ENCODE peak calls at places on chromosomes 11 and 22, in five cellular contexts. D, U, T, X and I are unnamed samples.

GRCh38 chr11:57491371-57492061 is 24.0 kb downstream of the SLC43A1 start:
- DNase-seq in T (no peak), D (peak), X (no peak), U (no peak), I (no peak)

GRCh38 chr11:2144549-2145220 is 5.5 kb upstream of the IGF2 start:
- DNase-seq in D (no peak), X (no peak), U (no peak), T (no peak), I (no peak)

GRCh38 chr22:28268845-28269244 is 349.8 kb upstream of the PITPNB start:
- DNase-seq in U (no peak), D (no peak), X (no peak), T (no peak), I (no peak)

GRCh38 chr22:50089231-50090140 is at the start of gene MOV10L1:
- DNase-seq in T (no peak), D (no peak), X (no peak), U (peak), I (no peak)

GRCh38 chr11:94802501-94802900 is 34.3 kb downstream of the AMOTL1 start:
- DNase-seq in U (no peak), X (no peak), T (no peak), D (no peak), I (no peak)

GRCh38 chr11:57476223-57476882 is 16.0 kb downstream of the RTN4RL2 start:
- DNase-seq in X (peak), U (no peak), T (no peak), D (no peak), I (no peak)

GRCh38 chr11:56624661-56625110 is 10.0 kb upstream of the OR5M1 start:
- DNase-seq in T (peak), U (peak), X (no peak), D (peak), I (peak)

GRCh38 chr11:67663515-67664212 is 10.8 kb downstream of the ALDH3B2 start:
- DNase-seq in T (no peak), U (no peak), X (no peak), D (no peak), I (no peak)

GRCh38 chr11:64511966-64512365 is 79.1 kb upstream of the SLC22A12 start:
- DNase-seq in X (no peak), U (no peak), T (no peak), D (no peak), I (no peak)

GRCh38 chr22:32574397-32574796 is 99.8 kb downstream of the FBXO7 start:
- DNase-seq in T (no peak), X (no peak), U (no peak), D (peak), I (no peak)

GRCh38 chr22:24824250-24824649 is 18.2 kb downstream of the SGSM1 start:
- DNase-seq in D (no peak), U (no peak), T (no peak), X (no peak), I (no peak)

GRCh38 chr11:99281331-99281730 is 260.6 kb downstream of the CNTN5 start:
- DNase-seq in U (no peak), X (no peak), T (peak), D (no peak), I (no peak)

GRCh38 chr22:42743501-42743991 is 22.9 kb upstream of the A4GALT start:
- DNase-seq in X (peak), T (peak), D (peak), U (no peak), I (no peak)

GRCh38 chr22:24106385-24107381 is 74.6 kb upstream of the SUSD2 start:
- DNase-seq in T (no peak), U (no peak), D (no peak), X (no peak), I (no peak)

GRCh38 chr11:90318651-90319050 is 95.8 kb upstream of the CHORDC1 start:
- DNase-seq in T (no peak), X (no peak), U (no peak), D (peak), I (no peak)

GRCh38 chr22:23150762-23151161 is 5.5 kb downstream of the RAB36 start:
- DNase-seq in T (no peak), X (peak), U (no peak), D (no peak), I (no peak)

GRCh38 chr11:15901046-15901445 is 455.3 kb downstream of the SOX6 start:
- DNase-seq in T (no peak), D (no peak), U (no peak), X (no peak), I (peak)
- TF ChIP-seq CTCF in T (no peak), D (no peak), U (no peak), X (no peak), I (peak)

GRCh38 chr11:70839851-70840250 is 412.5 kb downstream of the SHANK2 start:
- DNase-seq in X (no peak), T (no peak), D (no peak), U (no peak), I (no peak)
- TF ChIP-seq CTCF in X (no peak), T (no peak), D (no peak), U (no peak), I (no peak)

GRCh38 chr11:117192401-117192875 is 6.7 kb upstream of the TAGLN start:
- DNase-seq in U (no peak), T (no peak), D (no peak), X (peak), I (no peak)
- TF ChIP-seq CTCF in U (no peak), T (no peak), D (no peak), X (no peak), I (no peak)

GRCh38 chr11:92854952-92855351 is 114.5 kb upstream of the MTNR1B start:
- DNase-seq in T (no peak), U (peak), X (no peak), D (no peak), I (peak)
- TF ChIP-seq CTCF in T (peak), U (no peak), X (no peak), D (no peak), I (no peak)

GRCh38 chr11:134275188-134275533 is 1.0 kb upstream of the GLB1L3 start:
- DNase-seq in D (no peak), X (no peak), T (no peak), U (no peak), I (no peak)

GRCh38 chr11:134276396-134277175 is 407 bp downstream of the GLB1L3 start:
- DNase-seq in U (no peak), X (no peak), D (no peak), T (no peak), I (no peak)

GRCh38 chr11:134277176-134278001 is 1.2 kb downstream of the GLB1L3 start:
- DNase-seq in D (no peak), U (no peak), X (no peak), T (peak), I (no peak)

GRCh38 chr11:134273317-134273712 is 2.9 kb upstream of the GLB1L3 start:
- DNase-seq in X (no peak), U (no peak), T (no peak), D (no peak), I (no peak)

GRCh38 chr11:134275534-134276395 is at the start of gene GLB1L3:
- DNase-seq in T (peak), U (peak), D (no peak), X (no peak), I (no peak)
- TF ChIP-seq CTCF in T (peak), U (peak), D (no peak), X (peak), I (peak)

GRCh38 chr22:26563022-26563421 is 26.9 kb downstream of the TPST2 start:
- DNase-seq in X (no peak), T (no peak), D (no peak), U (no peak), I (no peak)
- TF ChIP-seq CTCF in X (no peak), T (peak), D (no peak), U (no peak), I (no peak)

GRCh38 chr22:38984224-38984623 is 2.1 kb downstream of the APOBEC3B start:
- DNase-seq in X (no peak), T (peak), D (no peak), U (no peak), I (no peak)

GRCh38 chr22:38981659-38982007 is 514 bp upstream of the APOBEC3B start:
- DNase-seq in X (peak), T (no peak), U (no peak), D (peak), I (no peak)

GRCh38 chr22:38982008-38982927 is at the start of gene APOBEC3B:
- DNase-seq in X (peak), D (peak), T (peak), U (peak), I (peak)

GRCh38 chr22:38986629-38987028 is 4.5 kb downstream of the APOBEC3B start:
- DNase-seq in T (no peak), U (no peak), D (no peak), X (peak), I (no peak)

DNA sequence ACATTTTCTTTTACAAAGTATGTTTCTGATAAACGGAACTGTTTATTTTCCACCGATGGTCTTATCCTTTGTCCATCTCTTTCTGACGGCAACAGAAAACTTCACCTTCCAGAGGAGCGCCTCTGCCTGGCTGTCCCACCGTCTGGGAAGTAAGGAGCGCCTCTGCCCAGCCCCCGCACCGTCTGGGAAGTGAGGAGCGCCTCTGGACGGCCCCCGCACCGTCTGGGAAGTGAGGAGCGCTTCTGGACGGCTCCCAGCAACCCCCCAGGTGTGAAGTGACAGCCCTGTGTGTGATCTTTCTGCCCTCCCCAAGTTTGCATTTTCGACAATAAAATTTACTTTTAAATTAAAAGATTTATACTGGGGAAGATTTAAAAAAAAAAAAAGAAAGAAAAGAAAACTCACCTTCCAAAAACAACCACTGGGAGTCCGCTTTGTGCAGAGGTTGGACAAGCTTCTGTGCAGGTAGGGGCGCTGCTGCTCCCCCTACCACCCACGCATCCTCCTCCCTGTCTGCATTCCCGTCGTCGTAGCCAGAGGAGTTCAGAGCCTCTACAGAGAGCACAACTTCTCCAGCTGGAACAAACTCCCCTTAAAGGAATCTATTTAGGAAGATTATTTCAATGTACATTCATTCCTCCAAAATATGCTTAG is 1.0 kb upstream of the APOBEC3B start:
- DNase-seq in D (peak), U (peak), T (peak), X (peak), I (no peak)
- TF ChIP-seq CTCF in D (peak), U (peak), T (peak), X (no peak), I (peak)

GRCh38 chr11:7690648-7691047 is 15.6 kb downstream of the OVCH2 start:
- DNase-seq in D (peak), T (peak), U (no peak), X (no peak), I (no peak)
- TF ChIP-seq CTCF in D (no peak), T (no peak), U (no peak), X (no peak), I (no peak)

GRCh38 chr22:17359501-17359900 is 9.8 kb upstream of the CECR2 start:
- DNase-seq in U (no peak), T (no peak), X (no peak), D (no peak), I (no peak)
- TF ChIP-seq CTCF in U (no peak), T (no peak), X (no peak), D (no peak), I (no peak)